ENCODE peak calls at places on chromosomes 1 and 21, in nine cellular contexts. One of them, this sample, is unnamed.

GRCh38 chr1:84504580-84505021 is 1.6 kb upstream of the SPATA1 start:
- DNase-seq in psoas muscle: no peak
- DNase-seq in fibroblast of villous mesenchyme: peak
- DNase-seq in stimulated activated CD4-positive, alpha-beta T cell treated with anti-CD3 and anti-CD28 coated beads, Interleukin-1b, Interleukin-23, amount 100 ng/mL, for 1 hour: no peak
- DNase-seq in left ventricle myocardium superior: no peak
- DNase-seq in activated T-cell treated with anti-CD3 and anti-CD28 coated beads for 4 hours: no peak
- DNase-seq in fibroblast of mammary gland: peak
- DNase-seq in GM19239: no peak
- DNase-seq in iris pigment epithelial cell: peak
- DNase-seq in this sample: no peak

GRCh38 chr1:222923506-222923905 is 108.7 kb downstream of the DISP1 start:
- DNase-seq in left ventricle myocardium superior: no peak
- DNase-seq in activated T-cell treated with anti-CD3 and anti-CD28 coated beads for 4 hours: no peak
- DNase-seq in psoas muscle: no peak
- DNase-seq in GM19239: no peak
- DNase-seq in fibroblast of villous mesenchyme: peak
- DNase-seq in stimulated activated CD4-positive, alpha-beta T cell treated with anti-CD3 and anti-CD28 coated beads, Interleukin-1b, Interleukin-23, amount 100 ng/mL, for 1 hour: no peak
- DNase-seq in iris pigment epithelial cell: no peak
- DNase-seq in fibroblast of mammary gland: no peak
- DNase-seq in this sample: no peak

GRCh38 chr1:18010945-18011344 is 96.7 kb upstream of the IGSF21 start:
- DNase-seq in stimulated activated CD4-positive, alpha-beta T cell treated with anti-CD3 and anti-CD28 coated beads, Interleukin-1b, Interleukin-23, amount 100 ng/mL, for 1 hour: no peak
- DNase-seq in GM19239: no peak
- DNase-seq in activated T-cell treated with anti-CD3 and anti-CD28 coated beads for 4 hours: no peak
- DNase-seq in left ventricle myocardium superior: no peak
- DNase-seq in fibroblast of mammary gland: no peak
- DNase-seq in psoas muscle: no peak
- DNase-seq in iris pigment epithelial cell: no peak
- DNase-seq in fibroblast of villous mesenchyme: no peak
- DNase-seq in this sample: no peak

GRCh38 chr1:214449371-214449770 is 102.0 kb downstream of the PTPN14 start:
- DNase-seq in stimulated activated CD4-positive, alpha-beta T cell treated with anti-CD3 and anti-CD28 coated beads, Interleukin-1b, Interleukin-23, amount 100 ng/mL, for 1 hour: no peak
- DNase-seq in fibroblast of villous mesenchyme: no peak
- DNase-seq in psoas muscle: no peak
- DNase-seq in fibroblast of mammary gland: no peak
- DNase-seq in left ventricle myocardium superior: no peak
- DNase-seq in activated T-cell treated with anti-CD3 and anti-CD28 coated beads for 4 hours: no peak
- DNase-seq in iris pigment epithelial cell: no peak
- DNase-seq in GM19239: no peak
- DNase-seq in this sample: no peak

GRCh38 chr1:242318140-242318539 is 206.4 kb downstream of the PLD5 start:
- DNase-seq in fibroblast of villous mesenchyme: no peak
- DNase-seq in fibroblast of mammary gland: no peak
- DNase-seq in stimulated activated CD4-positive, alpha-beta T cell treated with anti-CD3 and anti-CD28 coated beads, Interleukin-1b, Interleukin-23, amount 100 ng/mL, for 1 hour: no peak
- DNase-seq in GM19239: no peak
- DNase-seq in activated T-cell treated with anti-CD3 and anti-CD28 coated beads for 4 hours: no peak
- DNase-seq in psoas muscle: no peak
- DNase-seq in left ventricle myocardium superior: no peak
- DNase-seq in iris pigment epithelial cell: no peak
- DNase-seq in this sample: no peak

GRCh38 chr1:8562881-8563865 is 245.3 kb downstream of the SLC45A1 start:
- DNase-seq in fibroblast of villous mesenchyme: peak
- DNase-seq in activated T-cell treated with anti-CD3 and anti-CD28 coated beads for 4 hours: no peak
- DNase-seq in psoas muscle: no peak
- DNase-seq in left ventricle myocardium superior: no peak
- DNase-seq in GM19239: no peak
- DNase-seq in iris pigment epithelial cell: peak
- DNase-seq in fibroblast of mammary gland: peak
- DNase-seq in stimulated activated CD4-positive, alpha-beta T cell treated with anti-CD3 and anti-CD28 coated beads, Interleukin-1b, Interleukin-23, amount 100 ng/mL, for 1 hour: no peak
- DNase-seq in this sample: no peak

GRCh38 chr1:228141082-228141870 is 1.2 kb downstream of the GUK1 start:
- DNase-seq in psoas muscle: peak
- DNase-seq in iris pigment epithelial cell: peak
- DNase-seq in fibroblast of villous mesenchyme: peak
- DNase-seq in fibroblast of mammary gland: peak
- DNase-seq in activated T-cell treated with anti-CD3 and anti-CD28 coated beads for 4 hours: no peak
- DNase-seq in stimulated activated CD4-positive, alpha-beta T cell treated with anti-CD3 and anti-CD28 coated beads, Interleukin-1b, Interleukin-23, amount 100 ng/mL, for 1 hour: no peak
- DNase-seq in left ventricle myocardium superior: peak
- DNase-seq in GM19239: peak
- DNase-seq in this sample: no peak

GRCh38 chr1:162626733-162627132 is 5.5 kb upstream of the DDR2 start:
- DNase-seq in psoas muscle: no peak
- DNase-seq in fibroblast of mammary gland: no peak
- DNase-seq in iris pigment epithelial cell: no peak
- DNase-seq in fibroblast of villous mesenchyme: no peak
- DNase-seq in activated T-cell treated with anti-CD3 and anti-CD28 coated beads for 4 hours: no peak
- DNase-seq in GM19239: no peak
- DNase-seq in stimulated activated CD4-positive, alpha-beta T cell treated with anti-CD3 and anti-CD28 coated beads, Interleukin-1b, Interleukin-23, amount 100 ng/mL, for 1 hour: no peak
- DNase-seq in left ventricle myocardium superior: no peak
- DNase-seq in this sample: no peak

GRCh38 chr1:59238535-59238934 is 58.4 kb upstream of the FGGY start:
- DNase-seq in psoas muscle: no peak
- DNase-seq in iris pigment epithelial cell: no peak
- DNase-seq in left ventricle myocardium superior: no peak
- DNase-seq in GM19239: no peak
- DNase-seq in stimulated activated CD4-positive, alpha-beta T cell treated with anti-CD3 and anti-CD28 coated beads, Interleukin-1b, Interleukin-23, amount 100 ng/mL, for 1 hour: no peak
- DNase-seq in fibroblast of mammary gland: no peak
- DNase-seq in activated T-cell treated with anti-CD3 and anti-CD28 coated beads for 4 hours: no peak
- DNase-seq in fibroblast of villous mesenchyme: no peak
- DNase-seq in this sample: no peak

GRCh38 chr1:230883964-230884363 is 15.6 kb upstream of the C1orf198 start:
- DNase-seq in fibroblast of villous mesenchyme: no peak
- DNase-seq in stimulated activated CD4-positive, alpha-beta T cell treated with anti-CD3 and anti-CD28 coated beads, Interleukin-1b, Interleukin-23, amount 100 ng/mL, for 1 hour: no peak
- DNase-seq in fibroblast of mammary gland: no peak
- DNase-seq in left ventricle myocardium superior: no peak
- DNase-seq in psoas muscle: no peak
- DNase-seq in activated T-cell treated with anti-CD3 and anti-CD28 coated beads for 4 hours: no peak
- DNase-seq in iris pigment epithelial cell: no peak
- DNase-seq in GM19239: no peak
- DNase-seq in this sample: no peak

GRCh38 chr1:244801246-244801645 is 34.2 kb upstream of the COX20 start:
- DNase-seq in psoas muscle: no peak
- DNase-seq in iris pigment epithelial cell: peak
- DNase-seq in stimulated activated CD4-positive, alpha-beta T cell treated with anti-CD3 and anti-CD28 coated beads, Interleukin-1b, Interleukin-23, amount 100 ng/mL, for 1 hour: no peak
- DNase-seq in left ventricle myocardium superior: no peak
- DNase-seq in activated T-cell treated with anti-CD3 and anti-CD28 coated beads for 4 hours: peak
- DNase-seq in GM19239: peak
- DNase-seq in fibroblast of villous mesenchyme: peak
- DNase-seq in fibroblast of mammary gland: peak
- DNase-seq in this sample: no peak

GRCh38 chr1:27832762-27833161 is 2.2 kb downstream of the PPP1R8 start:
- DNase-seq in iris pigment epithelial cell: peak
- DNase-seq in fibroblast of villous mesenchyme: peak
- DNase-seq in GM19239: no peak
- DNase-seq in activated T-cell treated with anti-CD3 and anti-CD28 coated beads for 4 hours: no peak
- DNase-seq in left ventricle myocardium superior: no peak
- DNase-seq in stimulated activated CD4-positive, alpha-beta T cell treated with anti-CD3 and anti-CD28 coated beads, Interleukin-1b, Interleukin-23, amount 100 ng/mL, for 1 hour: no peak
- DNase-seq in psoas muscle: no peak
- DNase-seq in fibroblast of mammary gland: peak
- DNase-seq in this sample: no peak

GRCh38 chr21:42530167-42530518 is 16.5 kb downstream of the SLC37A1 start:
- DNase-seq in psoas muscle: no peak
- DNase-seq in iris pigment epithelial cell: no peak
- DNase-seq in fibroblast of villous mesenchyme: no peak
- DNase-seq in fibroblast of mammary gland: no peak
- DNase-seq in activated T-cell treated with anti-CD3 and anti-CD28 coated beads for 4 hours: no peak
- DNase-seq in stimulated activated CD4-positive, alpha-beta T cell treated with anti-CD3 and anti-CD28 coated beads, Interleukin-1b, Interleukin-23, amount 100 ng/mL, for 1 hour: no peak
- DNase-seq in GM19239: no peak
- DNase-seq in left ventricle myocardium superior: no peak
- DNase-seq in this sample: no peak

GRCh38 chr1:64293820-64294219 is 90.4 kb downstream of the UBE2U start:
- DNase-seq in left ventricle myocardium superior: no peak
- DNase-seq in fibroblast of mammary gland: no peak
- DNase-seq in activated T-cell treated with anti-CD3 and anti-CD28 coated beads for 4 hours: no peak
- DNase-seq in GM19239: no peak
- DNase-seq in iris pigment epithelial cell: no peak
- DNase-seq in stimulated activated CD4-positive, alpha-beta T cell treated with anti-CD3 and anti-CD28 coated beads, Interleukin-1b, Interleukin-23, amount 100 ng/mL, for 1 hour: no peak
- DNase-seq in fibroblast of villous mesenchyme: no peak
- DNase-seq in psoas muscle: no peak
- DNase-seq in this sample: no peak

GRCh38 chr1:173481195-173481772 is 4.1 kb downstream of the PRDX6 start:
- DNase-seq in fibroblast of mammary gland: no peak
- DNase-seq in iris pigment epithelial cell: no peak
- DNase-seq in psoas muscle: no peak
- DNase-seq in activated T-cell treated with anti-CD3 and anti-CD28 coated beads for 4 hours: no peak
- DNase-seq in fibroblast of villous mesenchyme: no peak
- DNase-seq in stimulated activated CD4-positive, alpha-beta T cell treated with anti-CD3 and anti-CD28 coated beads, Interleukin-1b, Interleukin-23, amount 100 ng/mL, for 1 hour: no peak
- DNase-seq in GM19239: no peak
- DNase-seq in left ventricle myocardium superior: peak
- DNase-seq in this sample: no peak

GRCh38 chr1:84689514-84690396 is 506 bp downstream of the SSX2IP start:
- DNase-seq in iris pigment epithelial cell: peak
- DNase-seq in psoas muscle: peak
- DNase-seq in left ventricle myocardium superior: peak
- DNase-seq in activated T-cell treated with anti-CD3 and anti-CD28 coated beads for 4 hours: peak
- DNase-seq in fibroblast of mammary gland: no peak
- DNase-seq in stimulated activated CD4-positive, alpha-beta T cell treated with anti-CD3 and anti-CD28 coated beads, Interleukin-1b, Interleukin-23, amount 100 ng/mL, for 1 hour: no peak
- DNase-seq in fibroblast of villous mesenchyme: peak
- DNase-seq in GM19239: no peak
- DNase-seq in this sample: no peak

GRCh38 chr1:96698332-96698983 is 23.1 kb upstream of the PTBP2 start:
- DNase-seq in stimulated activated CD4-positive, alpha-beta T cell treated with anti-CD3 and anti-CD28 coated beads, Interleukin-1b, Interleukin-23, amount 100 ng/mL, for 1 hour: no peak
- DNase-seq in iris pigment epithelial cell: peak
- DNase-seq in fibroblast of villous mesenchyme: no peak
- DNase-seq in left ventricle myocardium superior: no peak
- DNase-seq in activated T-cell treated with anti-CD3 and anti-CD28 coated beads for 4 hours: no peak
- DNase-seq in GM19239: no peak
- DNase-seq in psoas muscle: no peak
- DNase-seq in fibroblast of mammary gland: peak
- DNase-seq in this sample: no peak

GRCh38 chr21:45140346-45140940 is 66.1 kb downstream of the ADARB1 start:
- DNase-seq in fibroblast of villous mesenchyme: peak
- DNase-seq in fibroblast of mammary gland: peak
- DNase-seq in psoas muscle: peak
- DNase-seq in iris pigment epithelial cell: peak
- DNase-seq in left ventricle myocardium superior: peak
- DNase-seq in GM19239: peak
- DNase-seq in activated T-cell treated with anti-CD3 and anti-CD28 coated beads for 4 hours: peak
- DNase-seq in stimulated activated CD4-positive, alpha-beta T cell treated with anti-CD3 and anti-CD28 coated beads, Interleukin-1b, Interleukin-23, amount 100 ng/mL, for 1 hour: peak
- DNase-seq in this sample: no peak

GRCh38 chr1:219833214-219833816 is 95.0 kb downstream of the SLC30A10 start:
- DNase-seq in psoas muscle: no peak
- DNase-seq in activated T-cell treated with anti-CD3 and anti-CD28 coated beads for 4 hours: no peak
- DNase-seq in stimulated activated CD4-positive, alpha-beta T cell treated with anti-CD3 and anti-CD28 coated beads, Interleukin-1b, Interleukin-23, amount 100 ng/mL, for 1 hour: no peak
- DNase-seq in fibroblast of mammary gland: no peak
- DNase-seq in iris pigment epithelial cell: no peak
- DNase-seq in GM19239: no peak
- DNase-seq in fibroblast of villous mesenchyme: no peak
- DNase-seq in left ventricle myocardium superior: no peak
- DNase-seq in this sample: no peak

GRCh38 chr1:65980241-65980640 is 187.5 kb downstream of the PDE4B start:
- DNase-seq in iris pigment epithelial cell: no peak
- DNase-seq in activated T-cell treated with anti-CD3 and anti-CD28 coated beads for 4 hours: no peak
- DNase-seq in GM19239: no peak
- DNase-seq in psoas muscle: no peak
- DNase-seq in left ventricle myocardium superior: no peak
- DNase-seq in stimulated activated CD4-positive, alpha-beta T cell treated with anti-CD3 and anti-CD28 coated beads, Interleukin-1b, Interleukin-23, amount 100 ng/mL, for 1 hour: no peak
- DNase-seq in fibroblast of villous mesenchyme: no peak
- DNase-seq in fibroblast of mammary gland: no peak
- DNase-seq in this sample: no peak